ENCODE peak calls at places on chromosomes 2 and 18, in four cellular contexts. E is K562, B is GM12878, F is HepG2. N is an unnamed sample.

GRCh38 chr18:13107074-13107473 is 111.5 kb upstream of the LDLRAD4 start:
- DNase-seq in E (no peak), B (no peak), F (no peak), N (no peak)

GRCh38 chr2:45935791-45936622 is 284.5 kb downstream of the PRKCE start:
- DNase-seq in E (peak), B (no peak), F (peak), N (peak)

GRCh38 chr2:164786787-164787186 is 54.8 kb downstream of the COBLL1 start:
- DNase-seq in E (no peak), B (no peak), F (no peak), N (no peak)

GRCh38 chr2:112621792-112622527 is 23.8 kb upstream of the SLC20A1 start:
- DNase-seq in E (no peak), B (no peak), F (no peak), N (no peak)

GRCh38 chr2:46574457-46575354 is 95.3 kb downstream of the TMEM247 start:
- DNase-seq in E (no peak), B (peak), F (no peak), N (no peak)

GRCh38 chr2:160022162-160022561 is 40.3 kb downstream of the PLA2R1 start:
- DNase-seq in E (peak), B (no peak), F (no peak), N (no peak)

GRCh38 chr18:38241216-38241615 is 675.6 kb upstream of the CELF4 start:
- DNase-seq in E (no peak), B (no peak), F (no peak), N (no peak)

GRCh38 chr2:3500326-3500899 is 18.9 kb downstream of the ADI1 start:
- DNase-seq in E (no peak), B (no peak), F (no peak), N (no peak)

GRCh38 chr2:232860593-232861241 is 9.3 kb upstream of the SNORC start:
- DNase-seq in E (no peak), B (no peak), F (peak), N (no peak)

GRCh38 chr2:215019085-215019484 is 119.3 kb downstream of the ABCA12 start:
- DNase-seq in E (no peak), B (peak), F (no peak), N (no peak)

GRCh38 chr2:221596192-221596591 is 24.1 kb upstream of the EPHA4 start:
- DNase-seq in E (no peak), B (no peak), F (no peak), N (no peak)

GRCh38 chr2:20755132-20755800 is 67.6 kb downstream of the LDAH start:
- DNase-seq in E (no peak), B (no peak), F (no peak), N (no peak)

GRCh38 chr2:172931256-172931894 is 144.3 kb upstream of the MAP3K20 start:
- DNase-seq in E (peak), B (no peak), F (no peak), N (peak)

GRCh38 chr2:38959938-38960608 is 70.4 kb downstream of the ARHGEF33 start:
- DNase-seq in E (no peak), B (no peak), F (no peak), N (no peak)

GRCh38 chr18:7177131-7177744 is 53.7 kb upstream of the LRRC30 start:
- DNase-seq in E (peak), B (no peak), F (peak), N (peak)

GRCh38 chr2:118202707-118203303 is 114.5 kb downstream of the INSIG2 start:
- DNase-seq in E (peak), B (no peak), F (peak), N (peak)

GRCh38 chr18:74175658-74176057 is 27.3 kb downstream of the TIMM21 start:
- DNase-seq in E (no peak), B (no peak), F (no peak), N (no peak)

GRCh38 chr2:48452108-48452507 is 77.8 kb upstream of the STON1 start:
- DNase-seq in E (peak), B (no peak), F (no peak), N (no peak)

GRCh38 chr2:176297067-176297466 is 27.8 kb downstream of the MTX2 start:
- DNase-seq in E (no peak), B (no peak), F (no peak), N (peak)
- TF ChIP-seq FOXK2 in E (no peak), B (no peak), F (no peak), N (no peak)

DNA sequence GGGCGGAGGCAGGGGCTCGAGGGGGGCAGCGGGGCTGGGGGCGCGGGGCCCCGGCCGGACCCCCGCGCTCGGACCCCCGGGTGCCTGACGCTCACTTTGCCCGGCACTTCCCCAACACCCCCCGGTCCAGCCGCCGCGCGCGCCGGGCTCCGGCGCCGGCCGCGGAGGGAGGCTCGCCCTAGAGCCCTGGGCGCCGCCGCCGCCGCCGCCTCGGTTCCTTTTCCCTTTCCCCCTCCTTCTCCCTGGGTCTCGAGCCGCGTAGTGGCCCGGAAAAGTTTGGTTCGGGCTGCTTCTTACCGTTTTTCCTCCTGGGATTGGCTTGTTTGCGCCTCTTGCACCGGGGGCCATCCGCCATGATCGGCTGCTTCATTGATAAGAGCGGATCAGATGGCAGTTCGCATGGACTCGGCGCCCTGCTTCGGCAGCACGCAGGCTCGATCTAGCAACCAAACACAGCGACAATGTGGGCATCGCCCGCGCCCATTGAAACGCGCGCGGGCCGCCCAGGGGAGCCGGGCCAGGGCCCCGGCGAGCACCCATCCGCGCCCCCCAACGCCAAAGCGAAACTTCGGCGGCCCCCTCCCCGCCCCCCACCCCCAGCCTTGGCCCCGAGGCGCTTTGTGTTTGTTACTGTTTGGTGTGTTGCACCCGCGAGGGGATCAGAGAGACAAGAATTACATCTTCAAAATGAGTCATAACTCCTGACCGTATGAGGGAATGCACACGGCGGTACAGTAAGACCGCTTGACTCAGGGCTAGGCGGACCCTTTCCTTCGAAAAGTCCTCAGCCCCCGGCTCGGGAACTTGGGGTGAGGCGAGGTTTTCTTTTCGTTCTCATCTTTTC is 2.7 kb downstream of the ZEB2 start:
- DNase-seq in E (peak), B (no peak), F (no peak), N (peak)
- TF ChIP-seq FOXM1 in E (no peak), B (no peak), F (no peak), N (no peak)

DNA sequence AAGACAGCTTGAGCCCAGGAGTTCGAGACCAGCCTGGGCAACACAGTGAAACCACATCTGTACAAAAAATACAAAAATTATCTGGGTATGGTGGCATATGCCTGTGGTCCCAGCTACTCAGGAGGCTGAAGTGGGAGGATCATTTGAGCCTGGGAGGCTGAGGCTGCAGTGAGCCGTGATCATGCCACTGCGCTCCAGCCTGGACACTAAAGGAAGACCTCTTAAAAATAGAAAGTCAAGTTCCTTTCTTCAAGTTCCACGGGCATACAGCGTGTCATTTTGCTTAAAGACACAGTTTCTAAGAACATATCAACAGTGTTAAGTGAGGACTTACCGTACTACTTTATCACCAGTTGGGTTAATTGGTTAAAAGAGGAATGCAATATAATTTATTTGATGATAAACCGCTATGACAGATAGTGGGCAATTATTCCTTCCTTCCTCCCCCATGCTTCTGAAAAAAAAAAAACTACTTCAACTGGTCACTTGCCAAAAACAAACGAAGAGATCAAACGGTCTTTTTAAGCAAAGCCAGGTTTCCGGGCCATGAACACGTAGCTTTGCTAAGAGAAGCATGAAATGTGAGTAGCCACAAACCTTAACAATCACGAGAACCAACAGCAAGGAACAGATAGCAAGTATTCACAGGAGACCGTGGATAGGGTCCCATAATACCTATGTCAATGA is 21.4 kb downstream of the AP1S3 start:
- DNase-seq in E (no peak), B (no peak), F (no peak), N (no peak)
- TF ChIP-seq FOXK2 in E (no peak), B (no peak), F (no peak), N (no peak)

GRCh38 chr2:216661051-216661450 is 27.8 kb downstream of the IGFBP2 start:
- DNase-seq in E (no peak), B (no peak), F (no peak), N (no peak)
- TF ChIP-seq FOXM1 in E (no peak), B (no peak), F (no peak), N (no peak)